ENCODE peak calls at places on chromosome 1, in five cellular contexts. P is SJCRH30, C is heart left ventricle, D is A673, E is BE2C. J is an unnamed sample. For H3K4me1 and H3K27me3, the result is how much of the 10 kb centered on the place peaks cover.

GRCh38 chr1:162674018-162674608 is 41.8 kb downstream of the DDR2 start:
- DNase-seq in P (no peak), C (no peak), D (peak), E (no peak), J (no peak)

GRCh38 chr1:245825128-245825901 is 670.5 kb downstream of the KIF26B start:
- DNase-seq in P (no peak), C (no peak), D (peak), E (no peak), J (no peak)

GRCh38 chr1:211642870-211643269 is 32.6 kb downstream of the NEK2 start:
- DNase-seq in P (no peak), C (no peak), D (no peak), E (no peak), J (no peak)

GRCh38 chr1:27152004-27152828 is 2.7 kb downstream of the SLC9A1 start:
- DNase-seq in P (no peak), C (peak), D (no peak), E (no peak), J (no peak)

GRCh38 chr1:207050768-207051614 is at the start of gene YOD1:
- DNase-seq in P (peak), C (peak), D (peak), E (peak), J (peak)

GRCh38 chr1:85846706-85847105 is 138.5 kb upstream of the ZNHIT6 start:
- DNase-seq in P (peak), C (no peak), D (no peak), E (no peak), J (no peak)

GRCh38 chr1:54132485-54132884 is 20.3 kb downstream of the CDCP2 start:
- DNase-seq in P (no peak), C (no peak), D (no peak), E (no peak), J (no peak)

GRCh38 chr1:245181123-245181522 is 26.3 kb downstream of the KIF26B start:
- DNase-seq in P (no peak), C (no peak), D (no peak), E (no peak), J (no peak)

GRCh38 chr1:20469406-20470076 is 16.5 kb downstream of the CAMK2N1 start:
- DNase-seq in P (no peak), C (no peak), D (no peak), E (no peak), J (no peak)

GRCh38 chr1:34342334-34342733 is 165.6 kb downstream of the C1orf94 start:
- DNase-seq in P (no peak), C (no peak), D (no peak), E (no peak), J (no peak)

GRCh38 chr1:117339866-117340357 is 27.3 kb upstream of the MAN1A2 start:
- DNase-seq in P (peak), C (no peak), D (peak), E (peak), J (no peak)

GRCh38 chr1:198220428-198220827 is 63.6 kb downstream of the NEK7 start:
- DNase-seq in P (no peak), C (no peak), D (no peak), E (no peak), J (no peak)

GRCh38 chr1:69221492-69221990 is 346.2 kb upstream of the LRRC7 start:
- DNase-seq in P (peak), C (no peak), D (peak), E (no peak), J (no peak)

GRCh38 chr1:17420361-17420760 is 19.1 kb downstream of the RCC2 start:
- DNase-seq in P (no peak), C (no peak), D (no peak), E (no peak), J (no peak)

GRCh38 chr1:169052727-169053126 is 53.8 kb upstream of the ATP1B1 start:
- DNase-seq in P (no peak), C (no peak), D (no peak), E (no peak), J (no peak)

GRCh38 chr1:245129811-245130210 is 25.0 kb upstream of the KIF26B start:
- DNase-seq in P (no peak), C (no peak), D (no peak), E (no peak), J (peak)

GRCh38 chr1:244605835-244606234 is 47.1 kb upstream of the DESI2 start:
- DNase-seq in P (no peak), C (no peak), D (no peak), E (no peak), J (no peak)

GRCh38 chr1:24946861-24947658 is 17.0 kb upstream of the RUNX3 start:
- DNase-seq in P (no peak), C (no peak), D (no peak), E (no peak), J (no peak)

GRCh38 chr1:38097256-38097655 is 50.7 kb upstream of the POU3F1 start:
- DNase-seq in P (no peak), C (no peak), D (no peak), E (no peak), J (no peak)

DNA sequence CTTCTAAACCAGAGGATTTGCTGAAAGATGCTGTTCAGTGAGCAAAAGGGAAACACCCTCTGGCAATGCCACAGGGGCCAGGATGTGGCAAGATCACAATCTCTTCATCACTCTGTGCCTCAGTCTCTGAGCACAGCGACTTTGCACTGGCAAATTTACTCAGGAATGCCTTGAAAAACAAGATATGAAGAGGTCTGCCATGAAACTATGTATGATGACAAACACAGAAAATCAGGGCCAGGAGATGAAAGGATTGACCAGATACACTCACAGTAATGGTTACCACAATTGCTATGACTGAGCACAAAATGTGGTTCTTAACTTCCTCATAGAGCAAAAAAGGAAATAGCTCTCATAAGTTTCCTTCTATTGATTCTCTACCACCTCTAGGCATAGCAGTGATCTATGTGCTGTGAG is 5.8 kb downstream of the TTC13 start:
- DNase-seq in P (no peak), C (no peak), D (no peak), E (no peak), J (no peak)
- H3K4me1 ChIP-seq in P (under half), C (under half), D (under half), E (under half), J (under half)

GRCh38 chr1:36981126-36981525 is 53.2 kb downstream of the GRIK3 start:
- DNase-seq in P (no peak), C (no peak), D (no peak), E (no peak), J (no peak)

GRCh38 chr1:36973056-36973455 is 61.3 kb downstream of the GRIK3 start:
- DNase-seq in P (no peak), C (no peak), D (no peak), E (no peak), J (no peak)

GRCh38 chr1:36981771-36982622 is 52.3 kb downstream of the GRIK3 start:
- DNase-seq in P (no peak), C (no peak), D (no peak), E (no peak), J (no peak)

GRCh38 chr1:36975642-36976041 is 58.7 kb downstream of the GRIK3 start:
- DNase-seq in P (no peak), C (no peak), D (no peak), E (no peak), J (no peak)

GRCh38 chr1:36977736-36978314 is 56.5 kb downstream of the GRIK3 start:
- DNase-seq in P (no peak), C (no peak), D (peak), E (no peak), J (no peak)
- H3K27me3 ChIP-seq in P (under half), C (under half), D (under half), E (under half), J (under half)

DNA sequence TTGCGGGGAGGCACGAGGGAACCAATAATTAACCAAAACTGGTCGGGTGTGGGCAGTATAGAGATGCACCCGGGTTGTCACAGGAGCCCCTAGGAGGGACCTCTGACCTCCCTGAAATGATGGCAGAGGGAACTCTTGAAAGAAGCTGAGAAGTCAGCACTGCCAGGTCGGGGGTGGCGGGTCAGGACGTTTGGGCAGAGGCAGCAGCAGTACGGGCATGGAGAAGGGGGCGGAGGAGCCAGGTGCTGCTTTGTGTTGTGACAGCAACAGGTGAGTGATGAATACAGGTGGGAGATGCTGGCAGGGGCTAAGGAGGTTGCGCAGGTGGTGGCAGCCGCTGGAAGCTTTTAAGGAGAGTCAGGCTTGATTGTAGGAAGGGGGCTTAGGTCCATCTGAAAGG is 11.7 kb downstream of the TNFRSF1B start:
- DNase-seq in P (no peak), C (no peak), D (no peak), E (no peak), J (no peak)
- H3K4me1 ChIP-seq in P (under half), C (half or more), D (under half), E (under half), J (under half)

DNA sequence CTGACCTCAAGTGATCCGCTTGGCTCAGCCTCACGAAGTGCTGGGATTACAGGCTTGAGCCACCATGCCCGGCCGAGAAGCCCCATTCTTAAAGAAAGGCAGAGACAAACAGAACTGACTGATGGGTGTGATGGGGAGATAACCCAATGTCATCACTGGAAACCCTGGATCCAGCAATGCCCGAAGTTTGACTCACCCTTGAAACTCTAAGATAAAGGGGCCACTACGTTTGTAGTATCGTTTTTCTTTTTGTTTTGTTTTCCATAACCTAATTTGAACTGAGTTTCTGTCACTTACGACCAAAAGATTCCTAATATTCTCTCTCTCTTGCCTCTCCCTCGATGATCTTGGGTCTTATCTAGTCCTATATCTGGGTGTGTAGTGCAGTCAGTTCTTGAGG is 57.7 kb upstream of the ID3 start:
- DNase-seq in P (no peak), C (no peak), D (no peak), E (no peak), J (no peak)
- H3K27me3 ChIP-seq in P (under half), C (under half), D (under half), E (under half), J (under half)

DNA sequence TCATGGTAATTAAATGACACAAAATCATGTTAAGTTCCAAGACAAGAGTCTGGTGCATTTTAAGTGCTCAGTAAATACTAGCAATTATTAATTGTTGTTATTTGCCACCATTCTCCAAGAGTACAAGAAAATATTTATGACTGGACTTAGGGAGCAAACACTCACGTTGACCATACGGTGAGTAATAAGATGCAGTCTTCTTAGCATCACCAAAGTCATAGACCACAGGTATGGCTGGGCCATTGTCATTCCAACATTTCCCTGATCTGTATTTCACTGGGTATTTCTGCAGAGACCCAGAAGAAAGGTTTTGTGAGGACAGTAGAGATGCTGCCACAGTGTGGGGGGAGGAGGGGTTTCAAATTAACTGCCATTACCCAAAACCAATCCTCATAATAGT is 4.7 kb downstream of the ITLN2 start:
- DNase-seq in P (no peak), C (no peak), D (no peak), E (no peak), J (no peak)
- H3K4me1 ChIP-seq in P (under half), C (under half), D (under half), E (under half), J (under half)

GRCh38 chr1:234780112-234780511 is 170.1 kb upstream of the IRF2BP2 start:
- DNase-seq in P (peak), C (no peak), D (no peak), E (no peak), J (no peak)
- H3K27me3 ChIP-seq in P (under half), C (under half), D (half or more), E (under half), J (under half)

DNA sequence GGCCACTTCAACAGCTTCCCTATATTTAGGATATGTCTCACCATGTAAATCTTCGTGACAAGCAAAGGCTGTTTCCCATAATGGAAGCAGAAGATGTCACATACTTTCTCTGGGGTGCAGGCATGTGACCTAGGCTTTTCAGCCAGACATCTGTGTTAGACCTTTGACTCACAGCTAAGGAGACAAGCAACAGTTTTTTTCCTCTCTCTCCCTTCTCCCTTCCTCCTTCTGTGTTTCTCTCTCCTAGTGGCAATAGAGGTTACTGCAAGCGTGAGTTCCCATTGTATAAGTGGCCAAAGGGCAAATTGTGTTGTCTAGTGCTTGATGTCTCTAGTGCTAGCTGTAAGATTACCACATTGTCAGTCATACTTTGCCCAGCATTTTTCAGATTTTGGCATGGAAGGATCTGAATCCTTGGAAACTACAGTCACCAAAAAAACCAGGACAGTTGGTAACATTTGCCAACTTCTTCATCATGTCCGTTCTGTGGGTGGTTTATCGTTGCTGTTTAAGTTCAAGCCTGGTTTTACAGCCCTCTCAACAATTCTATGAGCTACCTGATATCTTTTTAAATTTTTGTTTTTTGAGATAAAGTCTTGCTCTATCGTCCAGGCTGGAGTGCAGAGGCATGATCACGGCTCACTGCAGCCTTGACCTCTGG is 44.4 kb upstream of the RABGAP1L start:
- DNase-seq in P (peak), C (no peak), D (peak), E (peak), J (no peak)
- H3K4me1 ChIP-seq in P (under half), C (under half), D (under half), E (under half), J (under half)

J was measured in aorta.